ENCODE peak calls at places on chromosomes 5 and 9, in nine cellular contexts. N is cardiac fibroblast; M is tibial artery; I is prostate gland; T is astrocyte of the spinal cord; X is CD8-positive, alpha-beta T cell; V is SK-N-SH; B is RWPE1; O is H9. W is an unnamed sample.

GRCh38 chr5:76401801-76402250 is 1.3 kb upstream of the IQGAP2 start:
- DNase-seq in N (no peak), M (no peak), I (no peak), T (no peak), X (peak), V (no peak), B (no peak), O (no peak), W (no peak)

GRCh38 chr5:97408331-97408730 is 225.3 kb upstream of the RIOK2 start:
- DNase-seq in N (no peak), M (no peak), I (no peak), T (no peak), X (no peak), V (no peak), B (no peak), O (no peak), W (no peak)

GRCh38 chr5:5542654-5543053 is 120.2 kb downstream of the ICE1 start:
- DNase-seq in N (no peak), M (no peak), I (no peak), T (no peak), X (no peak), V (peak), B (no peak), O (no peak), W (no peak)

GRCh38 chr5:32711693-32712462 is 757 bp downstream of the NPR3 start:
- DNase-seq in N (peak), M (peak), I (no peak), T (peak), X (no peak), V (peak), B (peak), O (peak), W (peak)

GRCh38 chr9:110947645-110948044 is 90.6 kb downstream of the LPAR1 start:
- DNase-seq in N (no peak), M (no peak), I (no peak), T (no peak), X (no peak), V (no peak), B (no peak), O (no peak), W (no peak)

GRCh38 chr9:101162231-101162630 is 133.7 kb downstream of the PLPPR1 start:
- DNase-seq in N (no peak), M (no peak), I (no peak), T (no peak), X (no peak), V (no peak), B (no peak), O (no peak), W (no peak)

GRCh38 chr5:10620346-10620745 is 56.5 kb downstream of the ANKRD33B start:
- DNase-seq in N (no peak), M (no peak), I (no peak), T (no peak), X (no peak), V (no peak), B (no peak), O (no peak), W (no peak)

GRCh38 chr9:124618476-124618875 is 111.3 kb upstream of the NR5A1 start:
- DNase-seq in N (no peak), M (no peak), I (no peak), T (peak), X (no peak), V (no peak), B (no peak), O (no peak), W (no peak)

GRCh38 chr5:41629897-41630296 is 119.5 kb upstream of the PLCXD3 start:
- DNase-seq in N (no peak), M (no peak), I (no peak), T (no peak), X (no peak), V (peak), B (no peak), O (no peak), W (no peak)

GRCh38 chr5:175261526-175261925 is 182.5 kb downstream of the DRD1 start:
- DNase-seq in N (no peak), M (no peak), I (no peak), T (no peak), X (no peak), V (no peak), B (no peak), O (no peak), W (no peak)

GRCh38 chr9:127583605-127584053 is 28.4 kb upstream of the STXBP1 start:
- DNase-seq in N (peak), M (no peak), I (no peak), T (peak), X (no peak), V (no peak), B (peak), O (no peak), W (no peak)

GRCh38 chr5:137888875-137889759 is at the start of gene PKD2L2:
- DNase-seq in N (peak), M (peak), I (peak), T (peak), X (peak), V (peak), B (no peak), O (peak), W (no peak)

GRCh38 chr9:33320568-33321261 is 30.4 kb downstream of the NFX1 start:
- DNase-seq in N (peak), M (no peak), I (no peak), T (peak), X (no peak), V (no peak), B (peak), O (no peak), W (no peak)

GRCh38 chr5:56974241-56974640 is 22.3 kb upstream of the MIER3 start:
- DNase-seq in N (no peak), M (no peak), I (no peak), T (no peak), X (no peak), V (no peak), B (no peak), O (no peak), W (no peak)

GRCh38 chr9:109186857-109187256 is 19.8 kb upstream of the FRRS1L start:
- DNase-seq in N (no peak), M (no peak), I (no peak), T (no peak), X (no peak), V (no peak), B (no peak), O (no peak), W (no peak)

GRCh38 chr5:33441241-33441844 is 578 bp downstream of the TARS1 start:
- DNase-seq in N (peak), M (no peak), I (peak), T (no peak), X (no peak), V (peak), B (peak), O (no peak), W (no peak)

GRCh38 chr5:124652892-124653441 is 93.5 kb downstream of the ZNF608 start:
- DNase-seq in N (no peak), M (no peak), I (no peak), T (no peak), X (no peak), V (no peak), B (no peak), O (no peak), W (no peak)
- TF ChIP-seq CTCF in N (no peak), M (no peak), I (no peak), T (no peak), X (no peak), V (no peak), B (no peak), O (no peak), W (no peak)

GRCh38 chr5:151040211-151040747 is 19.9 kb downstream of the GPX3 start:
- DNase-seq in N (peak), M (peak), I (no peak), T (no peak), X (no peak), V (no peak), B (peak), O (no peak), W (no peak)
- TF ChIP-seq CTCF in N (peak), M (no peak), I (no peak), T (no peak), X (no peak), V (no peak), B (no peak), O (no peak), W (no peak)

DNA sequence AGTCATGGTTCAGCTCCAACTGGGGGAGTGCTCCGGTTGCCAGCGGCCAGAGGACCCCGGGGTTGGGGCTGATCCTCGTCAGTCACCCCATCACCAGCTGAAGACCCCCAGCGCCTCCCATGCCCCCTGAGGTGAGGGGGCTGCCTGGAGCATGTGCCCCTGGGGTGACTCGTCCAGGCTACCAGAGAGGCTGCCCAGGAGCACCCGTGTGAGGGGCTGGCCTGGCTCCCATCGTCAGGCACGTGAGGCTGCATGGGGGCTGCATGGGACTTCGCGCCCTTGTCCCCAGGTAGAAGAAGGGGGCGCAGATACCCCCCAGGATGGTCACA is 46.4 kb upstream of the EGFL7 start:
- DNase-seq in N (no peak), M (no peak), I (no peak), T (no peak), X (no peak), V (no peak), B (no peak), O (no peak), W (no peak)
- TF ChIP-seq CTCF in N (no peak), M (no peak), I (no peak), T (no peak), X (no peak), V (no peak), B (no peak), O (no peak), W (no peak)

GRCh38 chr5:29016067-29016466 is 1977.7 kb upstream of the CDH9 start:
- DNase-seq in N (no peak), M (no peak), I (no peak), T (no peak), X (no peak), V (no peak), B (no peak), O (no peak), W (no peak)
- TF ChIP-seq CTCF in N (no peak), M (no peak), I (no peak), T (no peak), X (no peak), V (no peak), B (no peak), O (no peak), W (no peak)

GRCh38 chr9:137373611-137373980 is 49.4 kb downstream of the EXD3 start:
- DNase-seq in N (no peak), M (no peak), I (no peak), T (no peak), X (no peak), V (no peak), B (no peak), O (no peak), W (peak)

GRCh38 chr9:137376386-137376785 is 46.6 kb downstream of the EXD3 start:
- DNase-seq in N (no peak), M (no peak), I (no peak), T (no peak), X (no peak), V (no peak), B (no peak), O (no peak), W (no peak)

GRCh38 chr9:137375321-137376058 is 47.5 kb downstream of the EXD3 start:
- DNase-seq in N (no peak), M (no peak), I (no peak), T (no peak), X (no peak), V (no peak), B (no peak), O (no peak), W (no peak)

GRCh38 chr9:137372693-137373610 is 50.0 kb downstream of the EXD3 start:
- DNase-seq in N (no peak), M (no peak), I (no peak), T (no peak), X (no peak), V (no peak), B (no peak), O (peak), W (peak)

GRCh38 chr9:137374131-137374845 is 48.7 kb downstream of the EXD3 start:
- DNase-seq in N (no peak), M (no peak), I (no peak), T (no peak), X (no peak), V (no peak), B (no peak), O (peak), W (peak)
- TF ChIP-seq CTCF in N (no peak), M (no peak), I (no peak), T (no peak), X (no peak), V (no peak), B (no peak), O (no peak), W (no peak)

GRCh38 chr5:172405226-172405625 is 49.1 kb downstream of the SH3PXD2B start:
- DNase-seq in N (no peak), M (no peak), I (no peak), T (no peak), X (no peak), V (no peak), B (no peak), O (no peak), W (no peak)

GRCh38 chr5:172404746-172405145 is 49.6 kb downstream of the SH3PXD2B start:
- DNase-seq in N (no peak), M (no peak), I (no peak), T (no peak), X (no peak), V (no peak), B (no peak), O (no peak), W (no peak)

GRCh38 chr5:172403822-172404221 is 50.5 kb downstream of the SH3PXD2B start:
- DNase-seq in N (no peak), M (no peak), I (no peak), T (no peak), X (no peak), V (no peak), B (no peak), O (no peak), W (no peak)

GRCh38 chr5:172407241-172407691 is 47.1 kb downstream of the SH3PXD2B start:
- DNase-seq in N (peak), M (no peak), I (no peak), T (peak), X (no peak), V (no peak), B (no peak), O (no peak), W (no peak)

GRCh38 chr5:172405708-172406107 is 48.6 kb downstream of the SH3PXD2B start:
- DNase-seq in N (no peak), M (no peak), I (no peak), T (no peak), X (no peak), V (no peak), B (no peak), O (no peak), W (no peak)
- TF ChIP-seq CTCF in N (no peak), M (no peak), I (no peak), T (no peak), X (no peak), V (no peak), B (no peak), O (no peak), W (no peak)

GRCh38 chr5:79774171-79774854 is 84.7 kb downstream of the CMYA5 start:
- DNase-seq in N (peak), M (no peak), I (no peak), T (peak), X (no peak), V (peak), B (peak), O (peak), W (no peak)
- TF ChIP-seq CTCF in N (peak), M (no peak), I (no peak), T (peak), X (no peak), V (peak), B (no peak), O (peak), W (peak)

DNA sequence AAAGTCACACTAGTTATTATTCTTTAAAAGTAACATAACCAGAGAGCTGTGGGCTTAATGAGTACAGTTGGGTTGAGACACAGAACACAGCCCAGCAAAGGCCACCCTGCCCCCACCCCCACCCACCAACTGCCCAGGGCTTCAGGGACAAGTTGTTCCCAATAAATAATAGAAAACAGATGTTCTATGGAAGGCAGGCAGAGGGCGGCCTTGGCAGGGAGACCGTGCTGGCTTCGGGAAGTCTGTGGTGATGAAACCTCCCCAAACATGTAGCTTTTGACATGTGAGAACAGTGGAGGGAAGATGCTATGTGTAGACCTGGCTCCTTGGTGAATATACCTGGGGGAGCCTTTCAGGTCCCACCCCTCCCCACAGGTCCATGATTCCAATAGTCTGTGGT is 10.0 kb downstream of the TRAF1 start:
- DNase-seq in N (peak), M (peak), I (peak), T (peak), X (no peak), V (peak), B (no peak), O (no peak), W (no peak)
- TF ChIP-seq CTCF in N (peak), M (no peak), I (no peak), T (peak), X (no peak), V (peak), B (no peak), O (peak), W (peak)

GRCh38 chr9:137113385-137114159 is 961 bp downstream of the DPP7 start:
- DNase-seq in N (no peak), M (no peak), I (no peak), T (no peak), X (no peak), V (peak), B (no peak), O (no peak), W (no peak)

GRCh38 chr9:137115394-137116026 is 977 bp upstream of the DPP7 start:
- DNase-seq in N (no peak), M (no peak), I (no peak), T (no peak), X (no peak), V (peak), B (no peak), O (no peak), W (no peak)

GRCh38 chr9:137114220-137114612 is 317 bp downstream of the DPP7 start:
- DNase-seq in N (no peak), M (no peak), I (no peak), T (no peak), X (no peak), V (peak), B (no peak), O (no peak), W (no peak)

GRCh38 chr9:137116027-137116507 is 1.5 kb upstream of the DPP7 start:
- DNase-seq in N (no peak), M (no peak), I (no peak), T (no peak), X (no peak), V (no peak), B (no peak), O (no peak), W (no peak)

DNA sequence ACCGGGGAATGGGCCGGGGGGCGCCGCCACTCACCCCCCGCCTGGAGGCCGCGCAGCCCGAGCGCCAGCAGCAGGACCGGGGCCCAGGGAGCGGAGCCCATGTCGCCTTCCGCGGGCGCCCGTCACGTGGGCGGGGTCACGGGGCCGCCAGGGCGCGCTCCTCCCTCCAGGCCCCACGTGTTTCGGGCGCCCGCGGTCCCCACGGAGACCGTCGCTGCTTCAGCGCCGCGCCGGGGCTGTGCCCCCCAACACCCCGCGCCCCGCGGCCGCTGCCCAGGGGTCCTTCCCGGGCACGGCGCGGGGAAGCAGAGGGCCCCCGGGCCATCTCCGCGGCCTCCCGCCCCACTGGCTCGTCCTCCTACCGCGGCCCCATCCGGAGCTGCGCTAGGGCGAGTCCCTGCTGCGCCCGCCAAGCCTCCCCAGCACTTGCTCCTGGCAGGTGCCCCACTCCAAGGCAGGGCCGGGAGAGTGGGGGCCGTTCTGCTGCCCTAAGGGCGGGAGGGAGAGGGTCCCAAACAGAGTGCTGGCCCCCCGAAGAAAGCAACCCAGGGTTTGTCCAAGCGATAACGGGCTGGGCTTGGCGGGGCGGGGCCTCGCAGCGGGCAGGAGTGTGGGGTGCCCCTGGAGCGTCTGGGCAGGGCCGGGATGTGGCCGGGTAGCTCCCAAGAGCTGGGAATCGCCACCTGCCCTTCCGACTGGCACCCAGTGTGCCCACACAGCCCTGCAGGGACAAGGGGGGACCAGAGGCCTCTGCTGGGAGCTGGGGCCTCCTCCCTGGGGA is at the start of gene DPP7:
- DNase-seq in N (peak), M (peak), I (peak), T (no peak), X (peak), V (peak), B (peak), O (no peak), W (peak)
- TF ChIP-seq CTCF in N (no peak), M (no peak), I (no peak), T (no peak), X (no peak), V (no peak), B (no peak), O (no peak), W (no peak)